ENCODE peak calls at places on chromosomes 4 and X, in eight cellular contexts. B, U, H, S, L, Y, J and N are unnamed samples.

GRCh38 chrX:132843387-132843786 is 115.0 kb downstream of the HS6ST2 start:
- DNase-seq in B (no peak), U (no peak), H (no peak), S (no peak), L (no peak), Y (no peak), J (no peak), N (no peak)

GRCh38 chr4:118361192-118361591 is 8.4 kb upstream of the PRSS12 start:
- DNase-seq in B (no peak), U (no peak), H (no peak), S (no peak), L (no peak), Y (no peak), J (no peak), N (no peak)

GRCh38 chrX:50905334-50905733 is 5.2 kb upstream of the BMP15 start:
- DNase-seq in B (no peak), U (no peak), H (peak; percentile 46), S (peak; percentile 21), L (no peak), Y (no peak), J (no peak), N (peak; percentile 44)

GRCh38 chr4:7166981-7167700 is 25.2 kb upstream of the SORCS2 start:
- DNase-seq in B (no peak), U (no peak), H (no peak), S (no peak), L (peak; percentile 41), Y (no peak), J (no peak), N (peak; percentile 48)

GRCh38 chr4:146486565-146486964 is 35.2 kb downstream of the SLC10A7 start:
- DNase-seq in B (no peak), U (no peak), H (no peak), S (no peak), L (no peak), Y (no peak), J (no peak), N (no peak)

GRCh38 chr4:180391613-180392012 is 1851.6 kb upstream of the TENM3 start:
- DNase-seq in B (no peak), U (no peak), H (no peak), S (no peak), L (no peak), Y (no peak), J (no peak), N (no peak)

GRCh38 chr4:2866891-2867290 is 23.2 kb downstream of the ADD1 start:
- DNase-seq in B (no peak), U (no peak), H (no peak), S (no peak), L (no peak), Y (no peak), J (no peak), N (no peak)

GRCh38 chrX:1134976-1135375 is 77.5 kb downstream of the CRLF2 start:
- DNase-seq in B (no peak), U (no peak), H (no peak), S (no peak), L (peak; percentile 18), Y (no peak), J (no peak), N (peak; percentile 23)

GRCh38 chr4:1703880-1704279 is 8.2 kb downstream of the SLBP start:
- DNase-seq in B (no peak), U (no peak), H (no peak), S (no peak), L (no peak), Y (no peak), J (no peak), N (no peak)

GRCh38 chr4:86108152-86108551 is 251.7 kb downstream of the MAPK10 start:
- DNase-seq in B (no peak), U (no peak), H (no peak), S (no peak), L (no peak), Y (no peak), J (no peak), N (no peak)

GRCh38 chrX:125439194-125439849 is 119.7 kb downstream of the TEX13C start:
- DNase-seq in B (no peak), U (no peak), H (no peak), S (no peak), L (no peak), Y (no peak), J (no peak), N (no peak)

GRCh38 chrX:12210921-12211320 is 72.6 kb downstream of the FRMPD4 start:
- DNase-seq in B (no peak), U (no peak), H (no peak), S (no peak), L (no peak), Y (no peak), J (peak; percentile 55), N (no peak)

GRCh38 chr4:24807611-24808010 is 12.2 kb downstream of the SOD3 start:
- DNase-seq in B (no peak), U (no peak), H (no peak), S (no peak), L (no peak), Y (no peak), J (no peak), N (no peak)

GRCh38 chr4:48108309-48109073 is 25.6 kb downstream of the TXK start:
- DNase-seq in B (no peak), U (no peak), H (no peak), S (no peak), L (no peak), Y (no peak), J (no peak), N (no peak)

GRCh38 chrX:134908235-134908834 is 82.5 kb upstream of the SMIM10 start:
- DNase-seq in B (peak; percentile 72), U (no peak), H (no peak), S (no peak), L (no peak), Y (no peak), J (no peak), N (no peak)

GRCh38 chr4:48575964-48576363 is 85.9 kb downstream of the ZAR1 start:
- DNase-seq in B (no peak), U (no peak), H (no peak), S (no peak), L (no peak), Y (no peak), J (peak; percentile 21), N (no peak)

GRCh38 chr4:86961605-86962295 is 26.9 kb downstream of the AFF1 start:
- DNase-seq in B (no peak), U (no peak), H (no peak), S (no peak), L (no peak), Y (peak; percentile 25), J (peak; percentile 86), N (no peak)